ENCODE peak calls at places on chromosomes 11 and 22, in four cellular contexts. One of them, this sample, is unnamed.
A peak's percentile ranks its signal among the peaks of the same experiment; 100 is the strongest.

GRCh38 chr11:94909371-94909820 is 64.0 kb downstream of the CWC15 start:
- DNase-seq in AG09309: no peak
- DNase-seq in immature natural killer cell: no peak
- DNase-seq in activated CD4-positive, alpha-beta T cell treated with anti-CD3 and anti-CD28 coated beads for 48 hours: no peak
- DNase-seq in this sample: no peak

GRCh38 chr11:12044799-12045198 is 36.4 kb upstream of the DKK3 start:
- DNase-seq in immature natural killer cell: no peak
- DNase-seq in activated CD4-positive, alpha-beta T cell treated with anti-CD3 and anti-CD28 coated beads for 48 hours: no peak
- DNase-seq in AG09309: no peak
- DNase-seq in this sample: no peak

GRCh38 chr11:88174627-88175003 is 628 bp downstream of the RAB38 start:
- DNase-seq in activated CD4-positive, alpha-beta T cell treated with anti-CD3 and anti-CD28 coated beads for 48 hours: peak; percentile 73
- DNase-seq in immature natural killer cell: peak; percentile 32
- DNase-seq in AG09309: peak; percentile 76
- DNase-seq in this sample: peak; percentile 82

GRCh38 chr22:33656808-33657628 is 263.3 kb downstream of the LARGE1 start:
- DNase-seq in immature natural killer cell: no peak
- DNase-seq in AG09309: no peak
- DNase-seq in activated CD4-positive, alpha-beta T cell treated with anti-CD3 and anti-CD28 coated beads for 48 hours: no peak
- DNase-seq in this sample: no peak

GRCh38 chr22:33210129-33210784 is 152.1 kb upstream of the SYN3 start:
- DNase-seq in activated CD4-positive, alpha-beta T cell treated with anti-CD3 and anti-CD28 coated beads for 48 hours: peak; percentile 28
- DNase-seq in AG09309: no peak
- DNase-seq in immature natural killer cell: no peak
- DNase-seq in this sample: peak; percentile 60

GRCh38 chr22:32518848-32519247 is 44.2 kb downstream of the FBXO7 start:
- DNase-seq in activated CD4-positive, alpha-beta T cell treated with anti-CD3 and anti-CD28 coated beads for 48 hours: peak; percentile 12
- DNase-seq in AG09309: no peak
- DNase-seq in immature natural killer cell: no peak
- DNase-seq in this sample: no peak

GRCh38 chr11:113178671-113179070 is 135.7 kb upstream of the TTC12 start:
- DNase-seq in immature natural killer cell: no peak
- DNase-seq in AG09309: no peak
- DNase-seq in activated CD4-positive, alpha-beta T cell treated with anti-CD3 and anti-CD28 coated beads for 48 hours: no peak
- DNase-seq in this sample: no peak

GRCh38 chr11:47408598-47409439 is 429 bp downstream of the SLC39A13 start:
- DNase-seq in activated CD4-positive, alpha-beta T cell treated with anti-CD3 and anti-CD28 coated beads for 48 hours: no peak
- DNase-seq in AG09309: no peak
- DNase-seq in immature natural killer cell: no peak
- DNase-seq in this sample: peak; percentile 71

GRCh38 chr11:96778272-96778671 is 388.5 kb downstream of the JRKL start:
- DNase-seq in immature natural killer cell: no peak
- DNase-seq in activated CD4-positive, alpha-beta T cell treated with anti-CD3 and anti-CD28 coated beads for 48 hours: no peak
- DNase-seq in AG09309: no peak
- DNase-seq in this sample: no peak

GRCh38 chr11:19907008-19907579 is 194.5 kb downstream of the NAV2 start:
- DNase-seq in AG09309: no peak
- DNase-seq in activated CD4-positive, alpha-beta T cell treated with anti-CD3 and anti-CD28 coated beads for 48 hours: no peak
- DNase-seq in immature natural killer cell: no peak
- DNase-seq in this sample: no peak

GRCh38 chr11:85806876-85807275 is 4.1 kb downstream of the SYTL2 start:
- DNase-seq in AG09309: no peak
- DNase-seq in activated CD4-positive, alpha-beta T cell treated with anti-CD3 and anti-CD28 coated beads for 48 hours: no peak
- DNase-seq in immature natural killer cell: no peak
- DNase-seq in this sample: no peak

GRCh38 chr11:2677127-2677526 is 22.7 kb downstream of the KCNQ1OT1 start:
- DNase-seq in immature natural killer cell: no peak
- DNase-seq in activated CD4-positive, alpha-beta T cell treated with anti-CD3 and anti-CD28 coated beads for 48 hours: no peak
- DNase-seq in AG09309: no peak
- DNase-seq in this sample: no peak

GRCh38 chr22:23743303-23743705 is 7.6 kb downstream of the ZNF70 start:
- DNase-seq in activated CD4-positive, alpha-beta T cell treated with anti-CD3 and anti-CD28 coated beads for 48 hours: no peak
- DNase-seq in immature natural killer cell: no peak
- DNase-seq in AG09309: no peak
- DNase-seq in this sample: no peak

GRCh38 chr11:62420882-62421281 is 2.0 kb downstream of the SCGB1A1 start:
- DNase-seq in activated CD4-positive, alpha-beta T cell treated with anti-CD3 and anti-CD28 coated beads for 48 hours: no peak
- DNase-seq in immature natural killer cell: no peak
- DNase-seq in AG09309: no peak
- DNase-seq in this sample: no peak

GRCh38 chr11:72719144-72719543 is 33.1 kb downstream of the ARAP1 start:
- DNase-seq in immature natural killer cell: peak; percentile 54
- DNase-seq in AG09309: peak; percentile 5
- DNase-seq in activated CD4-positive, alpha-beta T cell treated with anti-CD3 and anti-CD28 coated beads for 48 hours: no peak
- DNase-seq in this sample: no peak

GRCh38 chr22:26552466-26552865 is 37.5 kb downstream of the TPST2 start:
- DNase-seq in immature natural killer cell: no peak
- DNase-seq in AG09309: no peak
- DNase-seq in activated CD4-positive, alpha-beta T cell treated with anti-CD3 and anti-CD28 coated beads for 48 hours: no peak
- DNase-seq in this sample: no peak

GRCh38 chr22:48088226-48088625 is 1325.8 kb downstream of the TBC1D22A start:
- DNase-seq in activated CD4-positive, alpha-beta T cell treated with anti-CD3 and anti-CD28 coated beads for 48 hours: no peak
- DNase-seq in AG09309: no peak
- DNase-seq in immature natural killer cell: no peak
- DNase-seq in this sample: no peak

GRCh38 chr22:35914665-35915476 is 113.8 kb downstream of the RBFOX2 start:
- DNase-seq in AG09309: peak; percentile 59
- DNase-seq in activated CD4-positive, alpha-beta T cell treated with anti-CD3 and anti-CD28 coated beads for 48 hours: no peak
- DNase-seq in immature natural killer cell: no peak
- DNase-seq in this sample: peak; percentile 90

GRCh38 chr11:102639656-102640055 is 14.5 kb upstream of the MMP20 start:
- DNase-seq in activated CD4-positive, alpha-beta T cell treated with anti-CD3 and anti-CD28 coated beads for 48 hours: no peak
- DNase-seq in AG09309: no peak
- DNase-seq in immature natural killer cell: no peak
- DNase-seq in this sample: no peak

GRCh38 chr22:24440270-24440717 is 12.9 kb downstream of the ADORA2A start:
- DNase-seq in activated CD4-positive, alpha-beta T cell treated with anti-CD3 and anti-CD28 coated beads for 48 hours: no peak
- DNase-seq in immature natural killer cell: no peak
- DNase-seq in AG09309: no peak
- DNase-seq in this sample: no peak

GRCh38 chr22:23501244-23501643 is 78.8 kb downstream of the IGLL1 start:
- DNase-seq in immature natural killer cell: no peak
- DNase-seq in activated CD4-positive, alpha-beta T cell treated with anti-CD3 and anti-CD28 coated beads for 48 hours: no peak
- DNase-seq in AG09309: no peak
- DNase-seq in this sample: peak; percentile 1

GRCh38 chr11:3016861-3017260 is 24.7 kb upstream of the NAP1L4 start:
- DNase-seq in activated CD4-positive, alpha-beta T cell treated with anti-CD3 and anti-CD28 coated beads for 48 hours: no peak
- DNase-seq in immature natural killer cell: no peak
- DNase-seq in AG09309: no peak
- DNase-seq in this sample: no peak

GRCh38 chr11:2940930-2941821 is 12.0 kb upstream of the PHLDA2 start:
- DNase-seq in immature natural killer cell: no peak
- DNase-seq in AG09309: no peak
- DNase-seq in activated CD4-positive, alpha-beta T cell treated with anti-CD3 and anti-CD28 coated beads for 48 hours: no peak
- DNase-seq in this sample: no peak

GRCh38 chr22:36737776-36738175 is 34.2 kb upstream of the CACNG2 start:
- DNase-seq in immature natural killer cell: no peak
- DNase-seq in activated CD4-positive, alpha-beta T cell treated with anti-CD3 and anti-CD28 coated beads for 48 hours: no peak
- DNase-seq in AG09309: no peak
- DNase-seq in this sample: no peak

GRCh38 chr11:110801328-110801727 is 89.1 kb upstream of the ARHGAP20 start:
- DNase-seq in immature natural killer cell: no peak
- DNase-seq in activated CD4-positive, alpha-beta T cell treated with anti-CD3 and anti-CD28 coated beads for 48 hours: no peak
- DNase-seq in AG09309: no peak
- DNase-seq in this sample: no peak

GRCh38 chr22:30667486-30668305 is at the start of gene DUSP18:
- DNase-seq in AG09309: peak; percentile 32
- DNase-seq in activated CD4-positive, alpha-beta T cell treated with anti-CD3 and anti-CD28 coated beads for 48 hours: peak; percentile 96
- DNase-seq in immature natural killer cell: peak; percentile 95
- DNase-seq in this sample: peak; percentile 96

GRCh38 chr11:111886032-111886431 is 6.7 kb downstream of the CFAP68 start:
- DNase-seq in AG09309: no peak
- DNase-seq in immature natural killer cell: no peak
- DNase-seq in activated CD4-positive, alpha-beta T cell treated with anti-CD3 and anti-CD28 coated beads for 48 hours: no peak
- DNase-seq in this sample: no peak

GRCh38 chr11:87299041-87299481 is 261.3 kb downstream of the TMEM135 start:
- DNase-seq in activated CD4-positive, alpha-beta T cell treated with anti-CD3 and anti-CD28 coated beads for 48 hours: no peak
- DNase-seq in immature natural killer cell: peak; percentile 53
- DNase-seq in AG09309: no peak
- DNase-seq in this sample: no peak

GRCh38 chr11:86183694-86184093 is 60.9 kb upstream of the EED start:
- DNase-seq in activated CD4-positive, alpha-beta T cell treated with anti-CD3 and anti-CD28 coated beads for 48 hours: peak; percentile 70
- DNase-seq in immature natural killer cell: no peak
- DNase-seq in AG09309: no peak
- DNase-seq in this sample: peak; percentile 59

GRCh38 chr22:39236321-39237275 is 8.2 kb downstream of the PDGFB start:
- DNase-seq in activated CD4-positive, alpha-beta T cell treated with anti-CD3 and anti-CD28 coated beads for 48 hours: peak; percentile 53
- DNase-seq in immature natural killer cell: peak; percentile 82
- DNase-seq in AG09309: no peak
- DNase-seq in this sample: no peak

GRCh38 chr11:92569717-92570116 is 345.1 kb downstream of the FAT3 start:
- DNase-seq in AG09309: no peak
- DNase-seq in immature natural killer cell: no peak
- DNase-seq in activated CD4-positive, alpha-beta T cell treated with anti-CD3 and anti-CD28 coated beads for 48 hours: no peak
- DNase-seq in this sample: no peak

GRCh38 chr11:26904114-26904513 is 89.8 kb upstream of the FIBIN start:
- DNase-seq in immature natural killer cell: no peak
- DNase-seq in activated CD4-positive, alpha-beta T cell treated with anti-CD3 and anti-CD28 coated beads for 48 hours: no peak
- DNase-seq in AG09309: no peak
- DNase-seq in this sample: no peak

GRCh38 chr11:93719310-93719709 is 22.0 kb downstream of the TAF1D start:
- DNase-seq in AG09309: no peak
- DNase-seq in immature natural killer cell: no peak
- DNase-seq in activated CD4-positive, alpha-beta T cell treated with anti-CD3 and anti-CD28 coated beads for 48 hours: no peak
- DNase-seq in this sample: no peak

GRCh38 chr11:64313491-64314145 is 3.7 kb downstream of the TRMT112 start:
- DNase-seq in immature natural killer cell: no peak
- DNase-seq in activated CD4-positive, alpha-beta T cell treated with anti-CD3 and anti-CD28 coated beads for 48 hours: no peak
- DNase-seq in AG09309: no peak
- DNase-seq in this sample: no peak

GRCh38 chr22:27241430-27242110 is 560.0 kb downstream of the MN1 start:
- DNase-seq in AG09309: no peak
- DNase-seq in activated CD4-positive, alpha-beta T cell treated with anti-CD3 and anti-CD28 coated beads for 48 hours: no peak
- DNase-seq in immature natural killer cell: no peak
- DNase-seq in this sample: peak; percentile 40

GRCh38 chr11:66371627-66372415 is at the start of gene SLC29A2:
- DNase-seq in AG09309: no peak
- DNase-seq in immature natural killer cell: peak; percentile 48
- DNase-seq in activated CD4-positive, alpha-beta T cell treated with anti-CD3 and anti-CD28 coated beads for 48 hours: peak; percentile 87
- DNase-seq in this sample: peak; percentile 95

GRCh38 chr11:15655552-15655951 is 540.8 kb downstream of the INSC start:
- DNase-seq in activated CD4-positive, alpha-beta T cell treated with anti-CD3 and anti-CD28 coated beads for 48 hours: no peak
- DNase-seq in AG09309: no peak
- DNase-seq in immature natural killer cell: no peak
- DNase-seq in this sample: peak; percentile 26

GRCh38 chr11:64118871-64119495 is 46.9 kb downstream of the MACROD1 start:
- DNase-seq in AG09309: no peak
- DNase-seq in activated CD4-positive, alpha-beta T cell treated with anti-CD3 and anti-CD28 coated beads for 48 hours: no peak
- DNase-seq in immature natural killer cell: no peak
- DNase-seq in this sample: no peak